ENCODE peak calls at places on chromosomes 7 and 10, in four cellular contexts. U is WTC11, F is endothelial cell of umbilical vein, X is A549. K is an unnamed sample.

GRCh38 chr10:12507165-12507870 is 158.0 kb downstream of the CAMK1D start:
- DNase-seq in U (no peak), F (no peak), X (no peak), K (no peak)

GRCh38 chr10:13809447-13809846 is 222.7 kb downstream of the PRPF18 start:
- DNase-seq in X (no peak), U (peak), F (no peak), K (no peak)

GRCh38 chr10:124049484-124049883 is 43.9 kb downstream of the CHST15 start:
- DNase-seq in F (no peak), U (no peak), X (peak), K (no peak)

GRCh38 chr10:116801658-116802057 is 47.6 kb upstream of the ENO4 start:
- DNase-seq in U (no peak), F (no peak), X (no peak), K (no peak)

GRCh38 chr10:119655566-119656001 is 4.4 kb downstream of the BAG3 start:
- DNase-seq in U (no peak), F (peak), X (peak), K (no peak)

GRCh38 chr7:43758861-43759683 is 592 bp downstream of the BLVRA start:
- DNase-seq in X (no peak), F (peak), U (peak), K (no peak)

GRCh38 chr7:26170663-26171062 is 18.7 kb downstream of the NFE2L3 start:
- DNase-seq in X (no peak), F (no peak), U (no peak), K (no peak)

GRCh38 chr7:114823290-114823689 is 98.6 kb upstream of the MDFIC start:
- DNase-seq in U (peak), F (no peak), X (no peak), K (no peak)

GRCh38 chr7:26485421-26486019 is 193.9 kb downstream of the SNX10 start:
- DNase-seq in F (peak), X (no peak), U (no peak), K (no peak)

GRCh38 chr10:124697837-124698559 is 46.2 kb downstream of the FAM53B start:
- DNase-seq in U (no peak), F (no peak), X (no peak), K (no peak)

GRCh38 chr7:117095055-117095454 is 141.8 kb downstream of the ST7 start:
- DNase-seq in U (no peak), F (no peak), X (no peak), K (no peak)

GRCh38 chr7:152913492-152913891 is 153.9 kb downstream of the ACTR3B start:
- DNase-seq in X (no peak), U (no peak), F (no peak), K (peak)

GRCh38 chr10:70967591-70968588 is 79.5 kb upstream of the PCBD1 start:
- DNase-seq in X (no peak), F (no peak), U (peak), K (no peak)

GRCh38 chr7:39324134-39324760 is 242.0 kb upstream of the YAE1 start:
- DNase-seq in F (no peak), X (no peak), U (no peak), K (no peak)

GRCh38 chr10:103431902-103432301 is 20.3 kb downstream of the CALHM2 start:
- DNase-seq in U (no peak), F (no peak), X (no peak), K (peak)

GRCh38 chr10:53864850-53865249 is 936.2 kb downstream of the PCDH15 start:
- DNase-seq in F (no peak), X (no peak), U (no peak), K (no peak)

GRCh38 chr10:133445751-133446708 is 7.7 kb upstream of the SCART1 start:
- DNase-seq in U (no peak), F (no peak), X (no peak), K (no peak)

GRCh38 chr10:129096340-129096984 is 370.6 kb upstream of the MGMT start:
- DNase-seq in X (no peak), F (peak), U (no peak), K (no peak)

GRCh38 chr7:1966631-1967200 is 266.0 kb downstream of the MAD1L1 start:
- DNase-seq in X (no peak), F (no peak), U (no peak), K (no peak)

GRCh38 chr7:116164552-116164951 is 45.8 kb upstream of the TES start:
- DNase-seq in X (no peak), U (no peak), F (no peak), K (no peak)

GRCh38 chr10:5534880-5535856 is 10.4 kb downstream of the CALML3 start:
- DNase-seq in F (no peak), U (no peak), X (no peak), K (peak)

GRCh38 chr7:1014681-1015080 is 29.7 kb upstream of the GPR146 start:
- DNase-seq in U (no peak), F (no peak), X (no peak), K (no peak)

GRCh38 chr10:88687853-88688467 is 18.1 kb upstream of the LIPK start:
- DNase-seq in X (peak), F (peak), U (no peak), K (peak)

GRCh38 chr7:107884419-107884818 is 6.6 kb upstream of the DLD start:
- DNase-seq in X (no peak), U (no peak), F (no peak), K (no peak)

GRCh38 chr7:107878636-107879035 is 12.3 kb upstream of the DLD start:
- DNase-seq in U (no peak), X (no peak), F (no peak), K (no peak)

GRCh38 chr7:107879400-107880035 is 11.5 kb upstream of the DLD start:
- DNase-seq in X (peak), U (no peak), F (peak), K (peak)

GRCh38 chr7:107877731-107878382 is 13.1 kb upstream of the DLD start:
- DNase-seq in F (no peak), X (no peak), U (no peak), K (no peak)

GRCh38 chr7:107882766-107883165 is 8.2 kb upstream of the DLD start:
- DNase-seq in F (no peak), X (no peak), U (no peak), K (no peak)
- TF ChIP-seq JUN in F (no peak), X (no peak), U (no peak), K (no peak)

GRCh38 chr10:63819753-63820347 is 298.6 kb downstream of the REEP3 start:
- DNase-seq in F (peak), X (peak), U (peak), K (peak)
- TF ChIP-seq JUN in F (no peak), X (no peak), U (no peak), K (no peak)

GRCh38 chr10:66928791-66929190 is 3.0 kb downstream of the LRRTM3 start:
- DNase-seq in U (no peak), F (no peak), X (no peak), K (no peak)

GRCh38 chr10:66929375-66929774 is 3.5 kb downstream of the LRRTM3 start:
- DNase-seq in F (no peak), U (no peak), X (no peak), K (no peak)

GRCh38 chr10:66931949-66932343 is 6.1 kb downstream of the LRRTM3 start:
- DNase-seq in U (no peak), X (no peak), F (no peak), K (no peak)

GRCh38 chr10:66928000-66928770 is 2.3 kb downstream of the LRRTM3 start:
- DNase-seq in X (no peak), U (peak), F (no peak), K (no peak)

GRCh38 chr10:66931340-66931948 is 5.6 kb downstream of the LRRTM3 start:
- DNase-seq in X (peak), F (peak), U (no peak), K (peak)
- TF ChIP-seq JUN in X (no peak), F (no peak), U (no peak), K (no peak)

DNA sequence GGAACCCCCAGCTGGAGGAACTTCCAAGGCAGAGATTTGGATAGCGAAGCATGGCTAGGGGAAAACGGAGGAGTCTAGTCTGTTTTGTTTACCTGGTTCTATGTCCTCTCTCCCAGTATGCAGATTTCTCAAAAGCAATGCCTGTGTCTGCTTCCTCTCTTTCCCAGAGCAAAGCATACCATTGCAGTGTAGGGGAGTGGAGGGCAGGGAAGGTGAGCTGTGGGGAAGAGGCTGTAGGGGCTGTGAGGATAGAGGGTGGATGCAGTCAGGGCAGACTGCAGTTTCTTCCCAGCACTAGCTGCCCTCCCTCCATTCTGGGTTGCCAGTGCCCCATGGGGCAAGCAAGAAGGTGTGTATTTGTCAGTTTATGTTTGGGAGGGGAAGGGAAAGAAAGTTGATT is 16.9 kb upstream of the TSPAN14 start:
- DNase-seq in F (no peak), X (no peak), U (no peak), K (no peak)
- TF ChIP-seq JUN in F (no peak), X (no peak), U (no peak), K (no peak)

GRCh38 chr7:52261052-52261451 is 774.4 kb upstream of the POM121L12 start:
- DNase-seq in X (no peak), U (no peak), F (no peak), K (no peak)
- TF ChIP-seq JUN in X (no peak), U (no peak), F (no peak), K (no peak)

DNA sequence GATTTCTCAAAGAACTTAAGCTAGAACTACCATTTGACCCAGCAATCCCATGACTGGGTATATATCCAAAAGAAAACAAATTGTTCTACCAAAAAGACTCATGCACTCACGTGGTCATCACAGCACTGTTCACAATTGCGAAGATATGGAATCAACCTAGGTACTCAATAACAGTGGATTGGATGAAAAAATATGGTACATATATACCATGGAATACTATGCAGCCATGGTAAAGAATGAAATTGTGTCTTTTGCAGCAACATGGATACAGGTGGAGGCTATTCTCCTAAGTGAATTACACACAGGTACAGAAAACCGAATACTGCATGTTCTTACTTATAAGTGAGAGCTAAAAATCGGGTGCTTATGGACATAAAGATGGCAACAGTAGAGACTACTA is 61.8 kb downstream of the PIK3CG start:
- DNase-seq in X (no peak), F (no peak), U (no peak), K (no peak)
- TF ChIP-seq JUN in X (no peak), F (no peak), U (no peak), K (no peak)

DNA sequence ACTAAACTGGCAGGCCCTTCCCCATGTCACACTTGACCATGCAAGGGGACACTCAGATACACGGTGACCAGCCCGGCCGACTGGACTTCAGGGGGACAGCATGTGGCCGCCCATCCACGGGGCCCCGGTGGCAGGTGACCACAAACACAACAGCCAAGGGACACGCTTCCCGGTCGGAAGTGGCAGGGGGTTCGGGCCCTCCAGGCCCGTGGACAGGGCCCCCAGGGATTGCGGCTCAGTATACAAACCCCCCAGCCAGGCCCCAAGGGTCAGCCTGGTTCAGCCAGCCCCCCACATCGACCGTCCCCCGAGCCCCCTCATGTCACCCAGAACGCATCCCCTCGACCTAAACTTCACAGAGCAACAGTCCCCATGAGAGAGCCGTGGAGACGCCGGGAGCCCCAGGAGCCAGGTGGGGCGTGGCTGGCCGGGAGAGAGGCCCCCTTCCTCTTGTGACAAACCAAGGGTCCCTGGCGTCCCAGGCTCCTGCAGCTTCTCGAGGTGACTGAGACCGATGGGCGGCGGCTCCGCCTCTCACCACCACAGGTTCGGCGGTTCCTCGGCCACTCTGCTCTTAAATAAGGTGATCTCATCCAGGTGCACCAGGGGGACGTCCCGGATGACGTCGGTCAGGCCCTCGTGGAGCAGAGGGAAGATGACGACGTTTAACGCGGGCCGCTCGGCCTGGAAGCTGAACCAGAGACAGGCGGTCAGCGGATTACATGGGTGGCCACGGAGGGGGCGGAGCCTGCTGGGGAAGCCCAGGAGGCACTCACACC is 57.8 kb upstream of the TNRC18 start:
- DNase-seq in U (peak), X (no peak), F (no peak), K (no peak)
- TF ChIP-seq JUN in U (no peak), X (no peak), F (no peak), K (no peak)

GRCh38 chr10:3353235-3353634 is 180.7 kb upstream of the PITRM1 start:
- DNase-seq in U (no peak), X (no peak), F (peak), K (no peak)

GRCh38 chr10:3350205-3350604 is 177.6 kb upstream of the PITRM1 start:
- DNase-seq in X (no peak), U (peak), F (no peak), K (no peak)

GRCh38 chr10:3350790-3351364 is 178.3 kb upstream of the PITRM1 start:
- DNase-seq in X (no peak), F (no peak), U (no peak), K (no peak)

GRCh38 chr10:3348561-3348960 is 176.0 kb upstream of the PITRM1 start:
- DNase-seq in F (no peak), X (no peak), U (no peak), K (no peak)

DNA sequence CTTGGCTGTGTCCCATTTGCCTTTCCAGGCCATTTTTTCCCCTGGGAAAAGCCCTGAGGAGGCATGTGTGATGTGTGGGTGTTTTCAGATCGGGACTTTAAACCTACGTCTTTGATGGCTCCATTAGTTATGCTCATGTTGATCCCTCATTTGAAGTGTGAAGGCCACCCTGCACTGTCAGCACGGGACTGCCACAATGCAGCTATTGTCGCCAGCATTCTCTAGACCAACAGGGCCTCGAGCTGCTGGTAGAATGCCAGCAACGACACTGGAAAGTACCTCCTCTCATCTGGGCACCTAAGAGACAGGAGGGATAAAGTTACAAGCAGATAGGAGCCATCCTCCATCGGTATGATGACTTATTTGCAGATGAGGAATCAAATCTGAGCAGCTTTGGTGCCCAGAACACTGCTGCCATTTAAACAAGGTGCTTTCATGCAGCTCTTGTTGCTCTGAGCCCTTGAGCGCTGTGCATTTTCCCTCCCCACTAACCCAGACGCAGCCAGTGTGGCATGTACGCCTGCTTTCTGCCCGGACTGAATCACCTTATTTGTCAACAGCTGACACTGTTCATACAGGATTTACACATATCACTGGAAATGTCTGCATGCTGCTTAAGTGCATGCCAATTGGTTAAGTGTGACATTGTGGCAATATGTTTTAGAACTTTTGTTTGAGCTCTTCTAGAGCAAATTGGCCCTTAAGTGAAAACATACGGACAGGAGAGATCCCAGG is 175.0 kb upstream of the PITRM1 start:
- DNase-seq in U (no peak), F (no peak), X (no peak), K (peak)
- TF ChIP-seq JUN in U (no peak), F (no peak), X (no peak), K (no peak)

GRCh38 chr7:12458520-12459131 is 55.0 kb upstream of the VWDE start:
- DNase-seq in X (peak), U (no peak), F (peak), K (peak)
- TF ChIP-seq JUN in X (no peak), U (no peak), F (no peak), K (no peak)